ENCODE peak calls at places on chromosomes 12 and 14, in four cellular contexts. One of them, this sample, is unnamed.

GRCh38 chr14:92426237-92426636 is 87.3 kb upstream of the RIN3 start:
- DNase-seq in stimulated activated CD4-positive, alpha-beta T cell treated with anti-CD3 and anti-CD28 coated beads, TNF-alpha, amount 100 ng/mL, for 48 hours: no peak
- DNase-seq in cardiac fibroblast: peak
- DNase-seq in GM19239: no peak
- DNase-seq in this sample: no peak

GRCh38 chr12:41932470-41932991 is 212.1 kb downstream of the GXYLT1 start:
- DNase-seq in stimulated activated CD4-positive, alpha-beta T cell treated with anti-CD3 and anti-CD28 coated beads, TNF-alpha, amount 100 ng/mL, for 48 hours: peak
- DNase-seq in cardiac fibroblast: peak
- DNase-seq in GM19239: no peak
- DNase-seq in this sample: peak

GRCh38 chr14:68236525-68236924 is 416.9 kb downstream of the RAD51B start:
- DNase-seq in stimulated activated CD4-positive, alpha-beta T cell treated with anti-CD3 and anti-CD28 coated beads, TNF-alpha, amount 100 ng/mL, for 48 hours: no peak
- DNase-seq in cardiac fibroblast: no peak
- DNase-seq in GM19239: no peak
- DNase-seq in this sample: no peak

GRCh38 chr12:54370218-54370730 is 6.0 kb upstream of the GPR84 start:
- DNase-seq in stimulated activated CD4-positive, alpha-beta T cell treated with anti-CD3 and anti-CD28 coated beads, TNF-alpha, amount 100 ng/mL, for 48 hours: no peak
- DNase-seq in cardiac fibroblast: peak
- DNase-seq in GM19239: no peak
- DNase-seq in this sample: peak

GRCh38 chr12:102322254-102322653 is 124.6 kb upstream of the PMCH start:
- DNase-seq in stimulated activated CD4-positive, alpha-beta T cell treated with anti-CD3 and anti-CD28 coated beads, TNF-alpha, amount 100 ng/mL, for 48 hours: no peak
- DNase-seq in cardiac fibroblast: no peak
- DNase-seq in GM19239: no peak
- DNase-seq in this sample: no peak

GRCh38 chr12:75329918-75330826 is at the start of gene CAPS2:
- DNase-seq in stimulated activated CD4-positive, alpha-beta T cell treated with anti-CD3 and anti-CD28 coated beads, TNF-alpha, amount 100 ng/mL, for 48 hours: peak
- DNase-seq in cardiac fibroblast: peak
- DNase-seq in GM19239: peak
- DNase-seq in this sample: peak

GRCh38 chr12:2414810-2415567 is 362.2 kb downstream of the CACNA1C start:
- DNase-seq in stimulated activated CD4-positive, alpha-beta T cell treated with anti-CD3 and anti-CD28 coated beads, TNF-alpha, amount 100 ng/mL, for 48 hours: no peak
- DNase-seq in cardiac fibroblast: peak
- DNase-seq in GM19239: no peak
- DNase-seq in this sample: no peak

GRCh38 chr12:53965251-53966069 is 7.5 kb upstream of the HOXC11 start:
- DNase-seq in stimulated activated CD4-positive, alpha-beta T cell treated with anti-CD3 and anti-CD28 coated beads, TNF-alpha, amount 100 ng/mL, for 48 hours: no peak
- DNase-seq in cardiac fibroblast: no peak
- DNase-seq in GM19239: no peak
- DNase-seq in this sample: no peak

GRCh38 chr14:91292476-91292875 is 48.0 kb upstream of the GPR68 start:
- DNase-seq in stimulated activated CD4-positive, alpha-beta T cell treated with anti-CD3 and anti-CD28 coated beads, TNF-alpha, amount 100 ng/mL, for 48 hours: no peak
- DNase-seq in cardiac fibroblast: no peak
- DNase-seq in GM19239: no peak
- DNase-seq in this sample: no peak

GRCh38 chr14:96501383-96501745 is 818 bp upstream of the PAPOLA start:
- DNase-seq in stimulated activated CD4-positive, alpha-beta T cell treated with anti-CD3 and anti-CD28 coated beads, TNF-alpha, amount 100 ng/mL, for 48 hours: peak
- DNase-seq in cardiac fibroblast: no peak
- DNase-seq in GM19239: no peak
- DNase-seq in this sample: no peak

GRCh38 chr12:88144037-88144436 is 1.9 kb downstream of the TMTC3 start:
- DNase-seq in stimulated activated CD4-positive, alpha-beta T cell treated with anti-CD3 and anti-CD28 coated beads, TNF-alpha, amount 100 ng/mL, for 48 hours: no peak
- DNase-seq in cardiac fibroblast: no peak
- DNase-seq in GM19239: no peak
- DNase-seq in this sample: no peak

GRCh38 chr12:108205864-108206263 is 76.8 kb downstream of the WSCD2 start:
- DNase-seq in stimulated activated CD4-positive, alpha-beta T cell treated with anti-CD3 and anti-CD28 coated beads, TNF-alpha, amount 100 ng/mL, for 48 hours: no peak
- DNase-seq in cardiac fibroblast: no peak
- DNase-seq in GM19239: no peak
- DNase-seq in this sample: no peak

GRCh38 chr12:62123721-62124203 is 136.4 kb upstream of the USP15 start:
- DNase-seq in stimulated activated CD4-positive, alpha-beta T cell treated with anti-CD3 and anti-CD28 coated beads, TNF-alpha, amount 100 ng/mL, for 48 hours: peak
- DNase-seq in cardiac fibroblast: peak
- DNase-seq in GM19239: no peak
- DNase-seq in this sample: no peak

GRCh38 chr12:1875608-1876007 is 42.8 kb downstream of the CACNA2D4 start:
- DNase-seq in stimulated activated CD4-positive, alpha-beta T cell treated with anti-CD3 and anti-CD28 coated beads, TNF-alpha, amount 100 ng/mL, for 48 hours: no peak
- DNase-seq in cardiac fibroblast: no peak
- DNase-seq in GM19239: no peak
- DNase-seq in this sample: no peak

GRCh38 chr12:47841506-47841905 is 21.8 kb upstream of the HDAC7 start:
- DNase-seq in stimulated activated CD4-positive, alpha-beta T cell treated with anti-CD3 and anti-CD28 coated beads, TNF-alpha, amount 100 ng/mL, for 48 hours: no peak
- DNase-seq in cardiac fibroblast: no peak
- DNase-seq in GM19239: no peak
- DNase-seq in this sample: no peak

GRCh38 chr12:111842556-111843396 is 748 bp downstream of the MAPKAPK5 start:
- DNase-seq in stimulated activated CD4-positive, alpha-beta T cell treated with anti-CD3 and anti-CD28 coated beads, TNF-alpha, amount 100 ng/mL, for 48 hours: peak
- DNase-seq in cardiac fibroblast: peak
- DNase-seq in GM19239: peak
- DNase-seq in this sample: peak

GRCh38 chr12:54439521-54440255 is 20.6 kb upstream of the ITGA5 start:
- DNase-seq in stimulated activated CD4-positive, alpha-beta T cell treated with anti-CD3 and anti-CD28 coated beads, TNF-alpha, amount 100 ng/mL, for 48 hours: no peak
- DNase-seq in cardiac fibroblast: peak
- DNase-seq in GM19239: peak
- DNase-seq in this sample: no peak

GRCh38 chr12:11954181-11954580 is 116.6 kb upstream of the BCL2L14 start:
- DNase-seq in stimulated activated CD4-positive, alpha-beta T cell treated with anti-CD3 and anti-CD28 coated beads, TNF-alpha, amount 100 ng/mL, for 48 hours: no peak
- DNase-seq in cardiac fibroblast: no peak
- DNase-seq in GM19239: no peak
- DNase-seq in this sample: no peak